ENCODE peak calls at places on chromosomes 11 and 22, in five cellular contexts. U, H, L, M and K are unnamed samples.

GRCh38 chr11:2795491-2795991 is 90.0 kb downstream of the CDKN1C start:
- DNase-seq in U (no peak), H (no peak), L (no peak), M (no peak), K (no peak)

GRCh38 chr22:26484360-26484706 is 656 bp downstream of the SRRD start:
- DNase-seq in U (no peak), H (no peak), L (no peak), M (no peak), K (no peak)

GRCh38 chr11:130159657-130160459 is at the start of gene ST14:
- DNase-seq in U (no peak), H (no peak), L (peak; percentile 18), M (no peak), K (no peak)

GRCh38 chr11:19646921-19647320 is 65.7 kb upstream of the NAV2 start:
- DNase-seq in U (no peak), H (peak; percentile 93), L (no peak), M (no peak), K (no peak)

GRCh38 chr11:124174001-124174400 is 9.1 kb upstream of the OR10D3 start:
- DNase-seq in U (no peak), H (peak; percentile 49), L (no peak), M (no peak), K (no peak)

GRCh38 chr11:57131080-57131790 is 50.5 kb upstream of the LRRC55 start:
- DNase-seq in U (no peak), H (no peak), L (no peak), M (no peak), K (no peak)

GRCh38 chr22:17201285-17201945 is 17.8 kb downstream of the ADA2 start:
- DNase-seq in U (no peak), H (no peak), L (no peak), M (no peak), K (no peak)

GRCh38 chr22:41844513-41844912 is 11.6 kb downstream of the SREBF2 start:
- DNase-seq in U (no peak), H (no peak), L (no peak), M (no peak), K (no peak)

GRCh38 chr11:7600205-7600775 is 73.0 kb downstream of the CYB5R2 start:
- DNase-seq in U (no peak), H (peak; percentile 14), L (no peak), M (no peak), K (no peak)

GRCh38 chr11:128582496-128583366 is 4.6 kb downstream of the ETS1 start:
- DNase-seq in U (no peak), H (peak; percentile 89), L (no peak), M (no peak), K (peak; percentile 68)

GRCh38 chr11:127998421-127998820 is 588.9 kb downstream of the ETS1 start:
- DNase-seq in U (no peak), H (no peak), L (no peak), M (no peak), K (no peak)

GRCh38 chr11:130424613-130425140 is 3.7 kb downstream of the ADAMTS8 start:
- DNase-seq in U (no peak), H (no peak), L (no peak), M (no peak), K (no peak)

GRCh38 chr22:37167176-37167980 is 17.7 kb upstream of the IL2RB start:
- DNase-seq in U (no peak), H (no peak), L (no peak), M (no peak), K (no peak)